ENCODE peak calls at places on chromosomes 11 and 22, in eight cellular contexts. One of them, this sample, is unnamed.

GRCh38 chr11:93529707-93530467 is 13.3 kb downstream of the SMCO4 start:
- DNase-seq in H9: no peak
- DNase-seq in left colon: no peak
- DNase-seq in stimulated activated CD4-positive, alpha-beta T cell treated with anti-CD3 and anti-CD28 coated beads, Interleukin-15, amount 100 ng/mL, for 1 hour: no peak
- DNase-seq in stimulated activated CD8-positive, alpha-beta memory T cell treated with anti-CD3 and anti-CD28 coated beads, Interleukin-7, amount 100 ng/mL, for 4 hours: no peak
- DNase-seq in ELR: no peak
- DNase-seq in LHCN-M2: peak
- DNase-seq in HS-5: no peak
- DNase-seq in this sample: no peak

GRCh38 chr22:31647516-31647915 is 14.5 kb downstream of the PISD start:
- DNase-seq in H9: no peak
- DNase-seq in left colon: no peak
- DNase-seq in stimulated activated CD4-positive, alpha-beta T cell treated with anti-CD3 and anti-CD28 coated beads, Interleukin-15, amount 100 ng/mL, for 1 hour: no peak
- DNase-seq in stimulated activated CD8-positive, alpha-beta memory T cell treated with anti-CD3 and anti-CD28 coated beads, Interleukin-7, amount 100 ng/mL, for 4 hours: no peak
- DNase-seq in ELR: peak
- DNase-seq in LHCN-M2: peak
- DNase-seq in HS-5: peak
- DNase-seq in this sample: no peak

GRCh38 chr11:3227568-3228444 is 4.4 kb downstream of the MRGPRE start:
- DNase-seq in H9: peak
- DNase-seq in left colon: no peak
- DNase-seq in stimulated activated CD4-positive, alpha-beta T cell treated with anti-CD3 and anti-CD28 coated beads, Interleukin-15, amount 100 ng/mL, for 1 hour: no peak
- DNase-seq in stimulated activated CD8-positive, alpha-beta memory T cell treated with anti-CD3 and anti-CD28 coated beads, Interleukin-7, amount 100 ng/mL, for 4 hours: no peak
- DNase-seq in ELR: no peak
- DNase-seq in LHCN-M2: no peak
- DNase-seq in HS-5: no peak
- DNase-seq in this sample: no peak

GRCh38 chr22:26536056-26536761 is 23.9 kb upstream of the TFIP11 start:
- DNase-seq in H9: no peak
- DNase-seq in left colon: no peak
- DNase-seq in stimulated activated CD4-positive, alpha-beta T cell treated with anti-CD3 and anti-CD28 coated beads, Interleukin-15, amount 100 ng/mL, for 1 hour: no peak
- DNase-seq in stimulated activated CD8-positive, alpha-beta memory T cell treated with anti-CD3 and anti-CD28 coated beads, Interleukin-7, amount 100 ng/mL, for 4 hours: no peak
- DNase-seq in ELR: no peak
- DNase-seq in LHCN-M2: no peak
- DNase-seq in HS-5: no peak
- DNase-seq in this sample: no peak

GRCh38 chr22:39727541-39727940 is 157.0 kb downstream of the CACNA1I start:
- DNase-seq in H9: no peak
- DNase-seq in left colon: no peak
- DNase-seq in stimulated activated CD4-positive, alpha-beta T cell treated with anti-CD3 and anti-CD28 coated beads, Interleukin-15, amount 100 ng/mL, for 1 hour: no peak
- DNase-seq in stimulated activated CD8-positive, alpha-beta memory T cell treated with anti-CD3 and anti-CD28 coated beads, Interleukin-7, amount 100 ng/mL, for 4 hours: no peak
- DNase-seq in ELR: peak
- DNase-seq in LHCN-M2: peak
- DNase-seq in HS-5: no peak
- DNase-seq in this sample: no peak

GRCh38 chr11:3155691-3156258 is 9.3 kb downstream of the OSBPL5 start:
- DNase-seq in H9: no peak
- DNase-seq in left colon: peak
- DNase-seq in stimulated activated CD4-positive, alpha-beta T cell treated with anti-CD3 and anti-CD28 coated beads, Interleukin-15, amount 100 ng/mL, for 1 hour: no peak
- DNase-seq in stimulated activated CD8-positive, alpha-beta memory T cell treated with anti-CD3 and anti-CD28 coated beads, Interleukin-7, amount 100 ng/mL, for 4 hours: no peak
- DNase-seq in ELR: no peak
- DNase-seq in LHCN-M2: no peak
- DNase-seq in HS-5: no peak
- DNase-seq in this sample: no peak

GRCh38 chr11:1445741-1446445 is 40.7 kb downstream of the MOB2 start:
- DNase-seq in H9: no peak
- DNase-seq in left colon: no peak
- DNase-seq in stimulated activated CD4-positive, alpha-beta T cell treated with anti-CD3 and anti-CD28 coated beads, Interleukin-15, amount 100 ng/mL, for 1 hour: no peak
- DNase-seq in stimulated activated CD8-positive, alpha-beta memory T cell treated with anti-CD3 and anti-CD28 coated beads, Interleukin-7, amount 100 ng/mL, for 4 hours: no peak
- DNase-seq in ELR: no peak
- DNase-seq in LHCN-M2: no peak
- DNase-seq in HS-5: no peak
- DNase-seq in this sample: no peak

GRCh38 chr22:40156001-40156516 is 21.7 kb upstream of the TNRC6B start:
- DNase-seq in H9: peak
- DNase-seq in left colon: peak
- DNase-seq in stimulated activated CD4-positive, alpha-beta T cell treated with anti-CD3 and anti-CD28 coated beads, Interleukin-15, amount 100 ng/mL, for 1 hour: no peak
- DNase-seq in stimulated activated CD8-positive, alpha-beta memory T cell treated with anti-CD3 and anti-CD28 coated beads, Interleukin-7, amount 100 ng/mL, for 4 hours: no peak
- DNase-seq in ELR: peak
- DNase-seq in LHCN-M2: no peak
- DNase-seq in HS-5: no peak
- DNase-seq in this sample: no peak

GRCh38 chr11:112366777-112367176 is 106.1 kb upstream of the PLET1 start:
- DNase-seq in H9: no peak
- DNase-seq in left colon: no peak
- DNase-seq in stimulated activated CD4-positive, alpha-beta T cell treated with anti-CD3 and anti-CD28 coated beads, Interleukin-15, amount 100 ng/mL, for 1 hour: no peak
- DNase-seq in stimulated activated CD8-positive, alpha-beta memory T cell treated with anti-CD3 and anti-CD28 coated beads, Interleukin-7, amount 100 ng/mL, for 4 hours: no peak
- DNase-seq in ELR: peak
- DNase-seq in LHCN-M2: peak
- DNase-seq in HS-5: no peak
- DNase-seq in this sample: no peak

GRCh38 chr11:78050964-78051831 is 12.5 kb upstream of the THRSP start:
- DNase-seq in H9: peak
- DNase-seq in left colon: no peak
- DNase-seq in stimulated activated CD4-positive, alpha-beta T cell treated with anti-CD3 and anti-CD28 coated beads, Interleukin-15, amount 100 ng/mL, for 1 hour: no peak
- DNase-seq in stimulated activated CD8-positive, alpha-beta memory T cell treated with anti-CD3 and anti-CD28 coated beads, Interleukin-7, amount 100 ng/mL, for 4 hours: no peak
- DNase-seq in ELR: peak
- DNase-seq in LHCN-M2: peak
- DNase-seq in HS-5: peak
- DNase-seq in this sample: no peak

GRCh38 chr11:19352072-19352735 is 111.5 kb upstream of the E2F8 start:
- DNase-seq in H9: no peak
- DNase-seq in left colon: no peak
- DNase-seq in stimulated activated CD4-positive, alpha-beta T cell treated with anti-CD3 and anti-CD28 coated beads, Interleukin-15, amount 100 ng/mL, for 1 hour: no peak
- DNase-seq in stimulated activated CD8-positive, alpha-beta memory T cell treated with anti-CD3 and anti-CD28 coated beads, Interleukin-7, amount 100 ng/mL, for 4 hours: no peak
- DNase-seq in ELR: no peak
- DNase-seq in LHCN-M2: no peak
- DNase-seq in HS-5: no peak
- DNase-seq in this sample: no peak

GRCh38 chr11:9030601-9031000 is 26.8 kb upstream of the NRIP3 start:
- DNase-seq in H9: no peak
- DNase-seq in left colon: no peak
- DNase-seq in stimulated activated CD4-positive, alpha-beta T cell treated with anti-CD3 and anti-CD28 coated beads, Interleukin-15, amount 100 ng/mL, for 1 hour: no peak
- DNase-seq in stimulated activated CD8-positive, alpha-beta memory T cell treated with anti-CD3 and anti-CD28 coated beads, Interleukin-7, amount 100 ng/mL, for 4 hours: no peak
- DNase-seq in ELR: no peak
- DNase-seq in LHCN-M2: no peak
- DNase-seq in HS-5: no peak
- DNase-seq in this sample: no peak

GRCh38 chr11:75437966-75438659 is 5.1 kb upstream of the KLHL35 start:
- DNase-seq in H9: no peak
- DNase-seq in left colon: no peak
- DNase-seq in stimulated activated CD4-positive, alpha-beta T cell treated with anti-CD3 and anti-CD28 coated beads, Interleukin-15, amount 100 ng/mL, for 1 hour: no peak
- DNase-seq in stimulated activated CD8-positive, alpha-beta memory T cell treated with anti-CD3 and anti-CD28 coated beads, Interleukin-7, amount 100 ng/mL, for 4 hours: no peak
- DNase-seq in ELR: peak
- DNase-seq in LHCN-M2: no peak
- DNase-seq in HS-5: no peak
- DNase-seq in this sample: no peak

GRCh38 chr11:120455487-120455886 is 56.1 kb upstream of the GRIK4 start:
- DNase-seq in H9: no peak
- DNase-seq in left colon: no peak
- DNase-seq in stimulated activated CD4-positive, alpha-beta T cell treated with anti-CD3 and anti-CD28 coated beads, Interleukin-15, amount 100 ng/mL, for 1 hour: no peak
- DNase-seq in stimulated activated CD8-positive, alpha-beta memory T cell treated with anti-CD3 and anti-CD28 coated beads, Interleukin-7, amount 100 ng/mL, for 4 hours: no peak
- DNase-seq in ELR: no peak
- DNase-seq in LHCN-M2: no peak
- DNase-seq in HS-5: no peak
- DNase-seq in this sample: no peak

GRCh38 chr22:40189979-40190378 is 12.3 kb downstream of the TNRC6B start:
- DNase-seq in H9: no peak
- DNase-seq in left colon: no peak
- DNase-seq in stimulated activated CD4-positive, alpha-beta T cell treated with anti-CD3 and anti-CD28 coated beads, Interleukin-15, amount 100 ng/mL, for 1 hour: no peak
- DNase-seq in stimulated activated CD8-positive, alpha-beta memory T cell treated with anti-CD3 and anti-CD28 coated beads, Interleukin-7, amount 100 ng/mL, for 4 hours: no peak
- DNase-seq in ELR: peak
- DNase-seq in LHCN-M2: no peak
- DNase-seq in HS-5: no peak
- DNase-seq in this sample: no peak

GRCh38 chr11:92627615-92628201 is 341.7 kb upstream of the MTNR1B start:
- DNase-seq in H9: no peak
- DNase-seq in left colon: no peak
- DNase-seq in stimulated activated CD4-positive, alpha-beta T cell treated with anti-CD3 and anti-CD28 coated beads, Interleukin-15, amount 100 ng/mL, for 1 hour: no peak
- DNase-seq in stimulated activated CD8-positive, alpha-beta memory T cell treated with anti-CD3 and anti-CD28 coated beads, Interleukin-7, amount 100 ng/mL, for 4 hours: no peak
- DNase-seq in ELR: peak
- DNase-seq in LHCN-M2: no peak
- DNase-seq in HS-5: peak
- DNase-seq in this sample: no peak

GRCh38 chr22:49418341-49418894 is 409.3 kb downstream of the BRD1 start:
- DNase-seq in H9: no peak
- DNase-seq in left colon: no peak
- DNase-seq in stimulated activated CD4-positive, alpha-beta T cell treated with anti-CD3 and anti-CD28 coated beads, Interleukin-15, amount 100 ng/mL, for 1 hour: no peak
- DNase-seq in stimulated activated CD8-positive, alpha-beta memory T cell treated with anti-CD3 and anti-CD28 coated beads, Interleukin-7, amount 100 ng/mL, for 4 hours: no peak
- DNase-seq in ELR: no peak
- DNase-seq in LHCN-M2: no peak
- DNase-seq in HS-5: no peak
- DNase-seq in this sample: no peak

GRCh38 chr11:90717522-90717921 is 494.7 kb upstream of the CHORDC1 start:
- DNase-seq in H9: no peak
- DNase-seq in left colon: no peak
- DNase-seq in stimulated activated CD4-positive, alpha-beta T cell treated with anti-CD3 and anti-CD28 coated beads, Interleukin-15, amount 100 ng/mL, for 1 hour: no peak
- DNase-seq in stimulated activated CD8-positive, alpha-beta memory T cell treated with anti-CD3 and anti-CD28 coated beads, Interleukin-7, amount 100 ng/mL, for 4 hours: no peak
- DNase-seq in ELR: no peak
- DNase-seq in LHCN-M2: no peak
- DNase-seq in HS-5: no peak
- DNase-seq in this sample: no peak

GRCh38 chr11:111698852-111699559 is 67.2 kb downstream of the PPP2R1B start:
- DNase-seq in H9: no peak
- DNase-seq in left colon: no peak
- DNase-seq in stimulated activated CD4-positive, alpha-beta T cell treated with anti-CD3 and anti-CD28 coated beads, Interleukin-15, amount 100 ng/mL, for 1 hour: no peak
- DNase-seq in stimulated activated CD8-positive, alpha-beta memory T cell treated with anti-CD3 and anti-CD28 coated beads, Interleukin-7, amount 100 ng/mL, for 4 hours: no peak
- DNase-seq in ELR: peak
- DNase-seq in LHCN-M2: peak
- DNase-seq in HS-5: no peak
- DNase-seq in this sample: no peak